ENCODE peak calls at places on chromosome 22, in ten cellular contexts. One of them, this sample, is unnamed.

GRCh38 chr22:31585161-31585859 is 76.7 kb downstream of the PISD start:
- DNase-seq in lung: no peak
- DNase-seq in ovary: no peak
- DNase-seq in vagina: no peak
- DNase-seq in uterus: no peak
- DNase-seq in Caco-2: no peak
- DNase-seq in suprapubic skin: no peak
- DNase-seq in GM10248: no peak
- DNase-seq in astrocyte of the spinal cord: peak
- DNase-seq in activated B cell treated with CpG ODN at 0.5 μM for 24 hours: no peak
- DNase-seq in this sample: no peak

GRCh38 chr22:27662359-27663030 is 139.1 kb downstream of the MN1 start:
- DNase-seq in lung: peak
- DNase-seq in ovary: peak
- DNase-seq in vagina: no peak
- DNase-seq in uterus: peak
- DNase-seq in Caco-2: no peak
- DNase-seq in suprapubic skin: no peak
- DNase-seq in GM10248: no peak
- DNase-seq in astrocyte of the spinal cord: no peak
- DNase-seq in activated B cell treated with CpG ODN at 0.5 μM for 24 hours: no peak
- DNase-seq in this sample: no peak

GRCh38 chr22:29503811-29504372 is 23.9 kb downstream of the NEFH start:
- DNase-seq in lung: no peak
- DNase-seq in ovary: peak
- DNase-seq in vagina: no peak
- DNase-seq in uterus: peak
- DNase-seq in Caco-2: no peak
- DNase-seq in suprapubic skin: no peak
- DNase-seq in GM10248: no peak
- DNase-seq in astrocyte of the spinal cord: peak
- DNase-seq in activated B cell treated with CpG ODN at 0.5 μM for 24 hours: no peak
- DNase-seq in this sample: no peak

GRCh38 chr22:30602049-30602448 is 4.9 kb upstream of the TCN2 start:
- DNase-seq in lung: no peak
- DNase-seq in ovary: no peak
- DNase-seq in vagina: no peak
- DNase-seq in uterus: no peak
- DNase-seq in Caco-2: peak
- DNase-seq in suprapubic skin: no peak
- DNase-seq in GM10248: no peak
- DNase-seq in astrocyte of the spinal cord: peak
- DNase-seq in activated B cell treated with CpG ODN at 0.5 μM for 24 hours: no peak
- DNase-seq in this sample: no peak

GRCh38 chr22:37198290-37199102 is 10.4 kb upstream of the C1QTNF6 start:
- DNase-seq in lung: peak
- DNase-seq in ovary: peak
- DNase-seq in vagina: no peak
- DNase-seq in uterus: peak
- DNase-seq in Caco-2: peak
- DNase-seq in suprapubic skin: peak
- DNase-seq in GM10248: peak
- DNase-seq in astrocyte of the spinal cord: peak
- DNase-seq in activated B cell treated with CpG ODN at 0.5 μM for 24 hours: peak
- DNase-seq in this sample: peak

GRCh38 chr22:36938886-36939285 is 25.5 kb downstream of the CSF2RB start:
- DNase-seq in lung: no peak
- DNase-seq in ovary: no peak
- DNase-seq in vagina: no peak
- DNase-seq in uterus: no peak
- DNase-seq in Caco-2: no peak
- DNase-seq in suprapubic skin: no peak
- DNase-seq in GM10248: no peak
- DNase-seq in astrocyte of the spinal cord: no peak
- DNase-seq in activated B cell treated with CpG ODN at 0.5 μM for 24 hours: no peak
- DNase-seq in this sample: no peak

GRCh38 chr22:44360686-44361381 is 48.1 kb upstream of the SHISAL1 start:
- DNase-seq in lung: peak
- DNase-seq in ovary: peak
- DNase-seq in vagina: no peak
- DNase-seq in uterus: no peak
- DNase-seq in Caco-2: no peak
- DNase-seq in suprapubic skin: peak
- DNase-seq in GM10248: no peak
- DNase-seq in astrocyte of the spinal cord: peak
- DNase-seq in activated B cell treated with CpG ODN at 0.5 μM for 24 hours: no peak
- DNase-seq in this sample: no peak

GRCh38 chr22:50105529-50106100 is 15.8 kb downstream of the MOV10L1 start:
- DNase-seq in lung: no peak
- DNase-seq in ovary: no peak
- DNase-seq in vagina: no peak
- DNase-seq in uterus: no peak
- DNase-seq in Caco-2: no peak
- DNase-seq in suprapubic skin: no peak
- DNase-seq in GM10248: peak
- DNase-seq in astrocyte of the spinal cord: no peak
- DNase-seq in activated B cell treated with CpG ODN at 0.5 μM for 24 hours: no peak
- DNase-seq in this sample: no peak

GRCh38 chr22:27212081-27212480 is 554.7 kb downstream of the MIAT start:
- DNase-seq in lung: no peak
- DNase-seq in ovary: no peak
- DNase-seq in vagina: no peak
- DNase-seq in uterus: no peak
- DNase-seq in Caco-2: no peak
- DNase-seq in suprapubic skin: no peak
- DNase-seq in GM10248: no peak
- DNase-seq in astrocyte of the spinal cord: no peak
- DNase-seq in activated B cell treated with CpG ODN at 0.5 μM for 24 hours: no peak
- DNase-seq in this sample: no peak

DNA sequence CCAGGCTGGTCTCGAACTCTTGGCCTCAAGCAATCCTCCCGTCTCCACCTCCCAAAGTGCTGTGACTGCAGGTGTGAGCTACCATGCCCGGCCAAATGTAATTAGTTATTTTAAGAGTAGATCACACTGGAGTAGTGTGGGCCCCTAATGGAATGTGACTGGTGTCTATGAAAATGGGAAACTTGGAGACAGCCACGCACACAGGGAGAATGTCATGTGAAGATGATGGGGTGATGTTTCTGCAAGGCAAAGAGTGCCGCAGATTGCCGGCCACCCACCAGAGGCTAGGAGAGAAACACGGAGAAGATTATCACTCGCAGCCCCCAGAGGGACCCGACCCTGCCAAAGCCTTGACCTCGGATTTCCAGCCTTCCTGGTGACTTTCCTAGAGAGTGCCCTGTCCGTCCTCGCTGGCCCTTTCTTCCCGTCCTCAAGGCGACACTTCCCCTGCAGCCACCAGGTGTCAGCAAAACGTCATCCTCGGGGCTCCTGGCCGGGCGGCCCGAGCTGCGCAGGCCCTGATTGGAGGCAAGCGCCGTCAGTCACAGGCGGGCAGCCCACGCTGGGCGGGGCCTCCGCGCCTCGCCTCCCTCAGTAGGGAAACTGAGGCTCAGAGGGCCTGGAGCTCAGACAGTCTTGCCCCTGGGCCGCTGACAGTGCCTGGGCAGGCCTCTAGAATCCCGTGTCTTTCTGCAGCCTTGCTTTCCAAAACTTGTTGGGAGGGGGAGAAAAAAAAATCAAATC is 16.3 kb downstream of the CRYBB2 start:
- DNase-seq in lung: peak
- DNase-seq in ovary: peak
- DNase-seq in vagina: no peak
- DNase-seq in uterus: peak
- DNase-seq in Caco-2: peak
- DNase-seq in suprapubic skin: no peak
- DNase-seq in GM10248: peak
- DNase-seq in astrocyte of the spinal cord: peak
- DNase-seq in activated B cell treated with CpG ODN at 0.5 μM for 24 hours: peak
- DNase-seq in this sample: peak
- TF ChIP-seq CTCF in lung: peak
- TF ChIP-seq CTCF in ovary: no peak
- TF ChIP-seq CTCF in vagina: peak
- TF ChIP-seq CTCF in uterus: no peak
- TF ChIP-seq CTCF in Caco-2: peak
- TF ChIP-seq CTCF in suprapubic skin: peak
- TF ChIP-seq CTCF in GM10248: peak
- TF ChIP-seq CTCF in astrocyte of the spinal cord: peak
- TF ChIP-seq CTCF in activated B cell treated with CpG ODN at 0.5 μM for 24 hours: no peak
- TF ChIP-seq CTCF in this sample: peak

DNA sequence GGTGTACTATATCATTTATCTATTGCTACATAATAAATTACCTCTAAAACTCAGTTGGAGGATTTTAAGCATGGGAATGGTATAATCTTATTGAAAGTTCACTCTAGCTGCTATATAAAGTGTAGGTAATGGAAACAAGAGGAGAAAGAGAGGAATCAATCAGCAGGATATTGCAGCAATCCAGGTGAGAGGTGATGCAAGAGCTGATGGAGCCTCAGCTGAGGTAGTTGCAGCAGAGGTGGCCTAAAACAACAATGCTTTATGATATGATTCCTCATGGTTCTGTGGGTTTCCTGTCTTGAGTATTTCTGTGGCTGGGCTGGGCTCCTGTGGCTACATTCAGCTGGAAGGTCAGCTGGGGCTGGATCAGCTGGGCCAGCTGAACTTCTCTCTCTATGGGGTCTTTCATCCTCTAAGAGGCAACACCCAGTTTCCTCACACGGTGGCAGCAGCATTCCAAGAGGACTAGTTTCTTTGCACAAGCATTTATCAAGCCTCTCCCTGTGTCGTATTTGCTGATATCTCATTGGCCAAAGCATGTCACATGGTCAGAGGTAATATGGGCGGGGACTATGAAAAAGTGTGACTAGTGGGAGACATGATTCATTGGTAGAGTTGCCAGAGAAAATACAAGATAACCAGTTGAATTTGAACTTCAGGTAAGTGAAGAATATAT is 135.4 kb upstream of the LARGE1 start:
- DNase-seq in lung: no peak
- DNase-seq in ovary: no peak
- DNase-seq in vagina: no peak
- DNase-seq in uterus: no peak
- DNase-seq in Caco-2: peak
- DNase-seq in suprapubic skin: no peak
- DNase-seq in GM10248: no peak
- DNase-seq in astrocyte of the spinal cord: no peak
- DNase-seq in activated B cell treated with CpG ODN at 0.5 μM for 24 hours: no peak
- DNase-seq in this sample: no peak
- TF ChIP-seq CTCF in lung: no peak
- TF ChIP-seq CTCF in ovary: no peak
- TF ChIP-seq CTCF in vagina: no peak
- TF ChIP-seq CTCF in uterus: no peak
- TF ChIP-seq CTCF in Caco-2: no peak
- TF ChIP-seq CTCF in suprapubic skin: no peak
- TF ChIP-seq CTCF in GM10248: no peak
- TF ChIP-seq CTCF in astrocyte of the spinal cord: no peak
- TF ChIP-seq CTCF in activated B cell treated with CpG ODN at 0.5 μM for 24 hours: no peak
- TF ChIP-seq CTCF in this sample: no peak

GRCh38 chr22:40654522-40655167 is 18.1 kb upstream of the MRTFA start:
- DNase-seq in lung: no peak
- DNase-seq in ovary: no peak
- DNase-seq in vagina: no peak
- DNase-seq in uterus: peak
- DNase-seq in Caco-2: peak
- DNase-seq in suprapubic skin: no peak
- DNase-seq in GM10248: no peak
- DNase-seq in astrocyte of the spinal cord: peak
- DNase-seq in activated B cell treated with CpG ODN at 0.5 μM for 24 hours: no peak
- DNase-seq in this sample: no peak
- TF ChIP-seq CTCF in lung: no peak
- TF ChIP-seq CTCF in ovary: no peak
- TF ChIP-seq CTCF in vagina: no peak
- TF ChIP-seq CTCF in uterus: no peak
- TF ChIP-seq CTCF in Caco-2: no peak
- TF ChIP-seq CTCF in suprapubic skin: no peak
- TF ChIP-seq CTCF in GM10248: no peak
- TF ChIP-seq CTCF in astrocyte of the spinal cord: peak
- TF ChIP-seq CTCF in activated B cell treated with CpG ODN at 0.5 μM for 24 hours: no peak
- TF ChIP-seq CTCF in this sample: no peak

DNA sequence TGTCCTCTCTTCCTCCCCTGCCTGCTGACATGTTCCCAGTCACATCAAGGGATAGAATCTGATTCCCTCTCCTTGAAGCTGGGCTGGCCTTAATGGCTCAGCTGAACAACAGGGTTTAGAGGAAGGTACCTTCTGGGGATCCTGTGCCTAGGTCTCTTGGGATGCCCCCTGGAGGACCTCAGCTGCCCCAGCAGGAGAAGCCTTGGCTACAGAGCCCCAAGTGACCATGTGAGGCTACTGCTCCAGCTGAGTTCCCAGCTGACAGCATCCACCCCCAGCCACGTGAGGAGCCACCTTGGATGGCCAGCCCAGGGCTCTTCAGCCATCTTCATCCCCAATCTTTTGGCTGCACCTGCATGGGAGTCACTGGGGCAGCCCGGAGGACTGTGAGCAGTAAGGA is 1499.3 kb downstream of the TBC1D22A start:
- DNase-seq in lung: no peak
- DNase-seq in ovary: no peak
- DNase-seq in vagina: no peak
- DNase-seq in uterus: no peak
- DNase-seq in Caco-2: no peak
- DNase-seq in suprapubic skin: peak
- DNase-seq in GM10248: no peak
- DNase-seq in astrocyte of the spinal cord: no peak
- DNase-seq in activated B cell treated with CpG ODN at 0.5 μM for 24 hours: no peak
- DNase-seq in this sample: no peak
- TF ChIP-seq CTCF in lung: no peak
- TF ChIP-seq CTCF in ovary: no peak
- TF ChIP-seq CTCF in vagina: no peak
- TF ChIP-seq CTCF in uterus: no peak
- TF ChIP-seq CTCF in Caco-2: no peak
- TF ChIP-seq CTCF in suprapubic skin: no peak
- TF ChIP-seq CTCF in GM10248: no peak
- TF ChIP-seq CTCF in astrocyte of the spinal cord: no peak
- TF ChIP-seq CTCF in activated B cell treated with CpG ODN at 0.5 μM for 24 hours: no peak
- TF ChIP-seq CTCF in this sample: no peak

GRCh38 chr22:45983797-45984196 is 6.8 kb upstream of the WNT7B start:
- DNase-seq in lung: no peak
- DNase-seq in ovary: no peak
- DNase-seq in vagina: no peak
- DNase-seq in uterus: no peak
- DNase-seq in Caco-2: no peak
- DNase-seq in suprapubic skin: no peak
- DNase-seq in GM10248: no peak
- DNase-seq in astrocyte of the spinal cord: no peak
- DNase-seq in activated B cell treated with CpG ODN at 0.5 μM for 24 hours: no peak
- DNase-seq in this sample: no peak
- TF ChIP-seq CTCF in lung: no peak
- TF ChIP-seq CTCF in ovary: no peak
- TF ChIP-seq CTCF in vagina: no peak
- TF ChIP-seq CTCF in uterus: no peak
- TF ChIP-seq CTCF in Caco-2: no peak
- TF ChIP-seq CTCF in suprapubic skin: no peak
- TF ChIP-seq CTCF in GM10248: no peak
- TF ChIP-seq CTCF in astrocyte of the spinal cord: no peak
- TF ChIP-seq CTCF in activated B cell treated with CpG ODN at 0.5 μM for 24 hours: no peak
- TF ChIP-seq CTCF in this sample: no peak

This sample was measured in CD4-positive, alpha-beta T cell.